ENCODE peak calls at places on chromosomes 11 and 22, in ten cellular contexts. S is sigmoid colon, D is PC-9, F is Peyer's patch, V is body of pancreas, X is A549, T is HCT116, J is tibial artery, G is endothelial cell of umbilical vein, O is neural progenitor cell. A is an unnamed sample. For H3K4me1, the result is how much of the 10 kb centered on the place peaks cover.

GRCh38 chr11:8227156-8228152 is 36.2 kb downstream of the LMO1 start:
- DNase-seq in S (no peak), D (peak), F (no peak), V (no peak), X (no peak), T (no peak), J (no peak), G (no peak), O (no peak), A (no peak)

GRCh38 chr11:119340335-119341221 is at the start of gene C1QTNF5:
- DNase-seq in S (peak), D (no peak), F (no peak), V (peak), X (no peak), T (no peak), J (peak), G (peak), O (peak), A (peak)

GRCh38 chr22:38176170-38176741 is 5.4 kb downstream of the PLA2G6 start:
- DNase-seq in S (peak), D (no peak), F (no peak), V (peak), X (no peak), T (no peak), J (peak), G (peak), O (no peak), A (no peak)

GRCh38 chr11:59756496-59756840 is 1.3 kb downstream of the STX3 start:
- DNase-seq in S (no peak), D (peak), F (no peak), V (no peak), X (no peak), T (no peak), J (no peak), G (peak), O (no peak), A (no peak)

GRCh38 chr11:31810779-31811647 is at the start of gene PAX6:
- DNase-seq in S (peak), D (peak), F (peak), V (peak), X (peak), T (peak), J (no peak), G (peak), O (peak), A (no peak)

GRCh38 chr11:104118105-104118762 is 45.7 kb downstream of the PDGFD start:
- DNase-seq in S (no peak), D (no peak), F (no peak), V (no peak), X (no peak), T (no peak), J (no peak), G (no peak), O (no peak), A (no peak)

GRCh38 chr11:46827995-46828394 is 18.1 kb downstream of the CKAP5 start:
- DNase-seq in S (no peak), D (no peak), F (no peak), V (no peak), X (no peak), T (no peak), J (no peak), G (no peak), O (no peak), A (no peak)

GRCh38 chr22:48660795-48661740 is 1166.6 kb downstream of the BRD1 start:
- DNase-seq in S (no peak), D (no peak), F (no peak), V (no peak), X (no peak), T (no peak), J (no peak), G (no peak), O (peak), A (no peak)

GRCh38 chr22:20316217-20316843 is 3.5 kb downstream of the DGCR6L start:
- DNase-seq in S (peak), D (no peak), F (no peak), V (no peak), X (no peak), T (no peak), J (no peak), G (no peak), O (peak), A (peak)

GRCh38 chr22:49942565-49943404 is 17.8 kb upstream of the PIM3 start:
- DNase-seq in S (no peak), D (no peak), F (no peak), V (no peak), X (no peak), T (no peak), J (no peak), G (no peak), O (no peak), A (no peak)
- H3K4me1 ChIP-seq in S (under half), D (under half), F (under half), V (under half), X (under half), T (under half), J (under half), G (under half), O (under half), A (under half)

DNA sequence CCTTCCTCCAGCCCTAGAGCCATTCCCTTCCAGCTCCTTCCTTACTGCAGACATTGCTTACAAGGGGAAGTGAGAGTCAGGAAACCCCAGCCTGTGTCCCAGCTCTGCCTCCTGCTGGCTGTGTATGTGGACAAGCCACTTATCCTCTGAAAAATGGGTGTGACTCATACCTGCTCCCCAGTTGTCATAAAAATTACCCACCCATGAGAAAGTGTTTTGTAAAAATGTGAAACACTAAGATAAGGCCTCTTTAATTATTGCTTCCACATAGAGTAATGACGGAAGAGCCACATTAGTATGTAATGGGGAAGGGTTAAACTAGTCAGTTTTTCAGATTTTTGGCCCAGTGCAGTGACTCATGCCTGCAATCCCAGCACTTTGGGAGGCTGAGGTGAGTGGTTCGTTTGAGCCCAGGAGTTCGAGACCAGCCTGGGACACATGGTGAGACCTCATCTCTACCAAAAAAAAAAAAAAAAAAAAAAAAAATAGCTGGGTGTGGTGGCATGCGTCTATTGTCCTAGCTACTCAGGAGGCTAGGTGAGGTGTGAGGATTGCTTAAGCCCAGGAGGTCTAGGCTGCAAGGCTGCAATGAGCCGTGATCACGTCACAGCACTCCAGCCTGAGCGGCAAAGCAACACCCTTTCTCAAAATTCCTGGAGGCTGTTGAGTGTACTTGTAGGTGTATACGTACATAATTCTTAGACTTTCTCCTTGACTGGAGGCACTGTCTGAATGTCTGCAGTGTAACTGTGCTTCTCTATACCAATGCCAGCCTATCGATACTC is 84.9 kb downstream of the CTTN start:
- DNase-seq in S (no peak), D (peak), F (no peak), V (no peak), X (peak), T (peak), J (no peak), G (no peak), O (no peak), A (no peak)
- TF ChIP-seq CTCF in S (peak), D (peak), F (peak), V (no peak), X (peak), T (peak), J (no peak), G (peak), O (peak), A (no peak)

DNA sequence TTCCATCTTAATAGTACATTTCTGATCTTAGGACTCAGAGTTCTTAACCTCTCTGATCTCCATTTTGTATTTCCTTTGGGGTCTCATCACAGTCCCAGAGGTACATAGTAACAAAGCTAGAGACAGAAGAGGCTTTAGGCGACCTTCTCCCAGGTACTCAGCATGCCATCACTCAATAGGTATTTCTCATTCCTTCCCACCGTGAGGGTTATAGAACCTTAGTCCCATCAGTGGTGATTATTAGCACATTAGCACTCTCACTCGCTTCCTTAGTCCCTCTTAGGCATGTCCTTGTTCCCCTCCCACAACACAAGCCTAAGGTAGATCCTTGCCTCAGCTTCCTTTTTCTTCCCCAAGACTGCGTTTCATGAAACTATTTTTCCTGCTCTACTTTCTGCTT is 14.7 kb downstream of the SWAP70 start:
- DNase-seq in S (no peak), D (no peak), F (no peak), V (no peak), X (no peak), T (no peak), J (no peak), G (no peak), O (no peak), A (no peak)
- H3K4me3 ChIP-seq in S (no peak), D (no peak), F (no peak), V (no peak), X (no peak), T (no peak), J (no peak), G (no peak), O (no peak), A (no peak)

GRCh38 chr11:35143509-35144102 is 4.6 kb downstream of the CD44 start:
- DNase-seq in S (no peak), D (no peak), F (no peak), V (no peak), X (no peak), T (no peak), J (no peak), G (no peak), O (no peak), A (no peak)
- H3K4me1 ChIP-seq in S (under half), D (half or more), F (half or more), V (half or more), X (half or more), T (half or more), J (half or more), G (under half), O (under half), A (half or more)

GRCh38 chr11:61701298-61701993 is 21.3 kb downstream of the DAGLA start:
- DNase-seq in S (no peak), D (no peak), F (no peak), V (peak), X (no peak), T (peak), J (no peak), G (peak), O (peak), A (no peak)
- TF ChIP-seq CTCF in S (peak), D (peak), F (no peak), V (peak), X (peak), T (peak), J (no peak), G (peak), O (peak), A (no peak)

A was measured in suprapubic skin.